ENCODE peak calls at places on chromosomes 1 and 21, in five cellular contexts. K is upper lobe of left lung, L is GM12878, J is K562, B is HepG2. A is an unnamed sample.

GRCh38 chr21:21668198-21668597 is 670.0 kb downstream of the NCAM2 start:
- ATAC-seq in B (no peak), L (no peak), K (no peak), J (no peak), A (no peak)

GRCh38 chr1:224131253-224131652 is 17.3 kb downstream of the FBXO28 start:
- ATAC-seq in J (no peak), K (no peak), L (no peak), B (no peak), A (no peak)

GRCh38 chr1:159091547-159092397 is 15.2 kb upstream of the AIM2 start:
- ATAC-seq in L (peak; percentile 21), J (no peak), K (no peak), B (no peak), A (no peak)

GRCh38 chr1:208230668-208231529 is 13.3 kb downstream of the PLXNA2 start:
- ATAC-seq in L (no peak), B (no peak), J (no peak), K (peak; percentile 11), A (peak; percentile 10)

GRCh38 chr1:20282544-20282943 is 8.1 kb upstream of the VWA5B1 start:
- ATAC-seq in J (no peak), B (no peak), K (no peak), L (no peak), A (no peak)

GRCh38 chr1:156420209-156421061 is 51.4 kb downstream of the RHBG start:
- ATAC-seq in L (peak; percentile 81), K (peak; percentile 51), B (peak; percentile 22), J (peak; percentile 6), A (no peak)

GRCh38 chr1:197920345-197921117 is 3.4 kb downstream of the LHX9 start:
- ATAC-seq in K (no peak), L (no peak), J (peak; percentile 9), B (no peak), A (no peak)

GRCh38 chr1:67827688-67828087 is 5.6 kb downstream of the GNG12 start:
- ATAC-seq in K (no peak), L (no peak), J (no peak), B (no peak), A (no peak)

GRCh38 chr1:119414950-119415349 is at the start of gene HSD3B2:
- ATAC-seq in J (no peak), K (no peak), L (no peak), B (no peak), A (no peak)

GRCh38 chr1:28256197-28256827 is 3.0 kb upstream of the SESN2 start:
- ATAC-seq in K (no peak), B (no peak), J (no peak), L (no peak), A (no peak)

GRCh38 chr1:212271823-212272498 is 13.2 kb upstream of the PPP2R5A start:
- ATAC-seq in K (no peak), J (peak; percentile 15), L (no peak), B (peak; percentile 76), A (no peak)

GRCh38 chr1:26994772-26995625 is 1.5 kb downstream of the TRNP1 start:
- ATAC-seq in B (no peak), J (no peak), L (no peak), K (no peak), A (no peak)

GRCh38 chr1:230827081-230827681 is 41.1 kb downstream of the C1orf198 start:
- ATAC-seq in L (no peak), B (peak; percentile 22), K (no peak), J (no peak), A (no peak)

GRCh38 chr1:35301674-35302392 is 33.3 kb downstream of the ZMYM4 start:
- ATAC-seq in B (no peak), K (no peak), J (no peak), L (no peak), A (no peak)

DNA sequence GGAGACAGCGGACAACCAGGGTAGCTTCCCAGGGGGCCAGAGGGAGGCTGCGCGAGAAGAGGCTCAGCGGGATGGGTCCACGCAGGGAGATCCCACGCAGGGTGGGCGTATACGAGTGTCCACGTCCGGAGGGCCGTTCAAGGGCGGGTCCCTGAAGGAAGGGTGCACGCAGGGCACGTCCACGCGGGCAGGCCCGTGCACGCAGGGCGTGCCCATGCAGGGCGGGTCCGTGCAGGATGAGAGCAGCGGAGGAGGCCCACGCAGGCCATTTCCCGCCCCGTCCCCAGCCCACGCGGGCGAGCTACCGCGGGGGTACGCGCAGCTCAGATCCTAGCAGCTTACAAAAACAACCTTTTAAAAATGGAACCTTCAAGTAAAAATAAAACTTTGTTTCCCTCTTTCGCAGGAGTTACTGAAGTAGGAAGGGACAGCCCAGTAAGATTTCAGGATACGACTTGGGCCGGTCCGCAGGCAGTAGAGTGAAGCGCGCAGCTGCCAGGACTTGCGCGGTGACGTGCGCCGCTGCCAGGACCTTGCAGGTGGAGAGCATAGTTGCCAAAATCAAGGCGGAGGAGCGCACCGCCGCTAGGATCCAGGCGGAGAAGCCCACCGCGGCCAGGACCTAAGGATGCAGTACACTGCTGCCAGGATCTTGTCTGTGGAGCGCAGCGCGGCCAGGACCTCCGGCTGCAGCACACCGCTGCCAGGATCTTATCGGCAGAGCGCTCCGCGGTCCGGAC is 416 bp upstream of the RNF187 start:
- ATAC-seq in B (peak; percentile 87), K (peak; percentile 93), J (peak; percentile 58), L (peak; percentile 81), A (peak; percentile 74)
- TF ChIP-seq POLR2AphosphoS5 in B (peak; percentile 77), K (peak; percentile 38), J (no peak), L (peak; percentile 37), A (peak; percentile 41)

GRCh38 chr1:97844552-97845089 is 76.2 kb downstream of the DPYD start:
- ATAC-seq in B (no peak), J (no peak), K (no peak), L (no peak), A (no peak)

GRCh38 chr1:97845805-97846204 is 75.0 kb downstream of the DPYD start:
- ATAC-seq in J (no peak), B (no peak), K (no peak), L (no peak), A (no peak)

GRCh38 chr1:97841369-97841768 is 79.5 kb downstream of the DPYD start:
- ATAC-seq in K (no peak), B (no peak), L (no peak), J (no peak), A (no peak)
- TF ChIP-seq EP300 in K (no peak), B (no peak), L (no peak), J (no peak), A (no peak)

GRCh38 chr1:162690672-162691434 is 58.6 kb downstream of the DDR2 start:
- ATAC-seq in J (peak; percentile 17), L (peak; percentile 46), K (peak; percentile 93), B (no peak), A (peak; percentile 92)
- TF ChIP-seq POLR2AphosphoS5 in J (no peak), L (no peak), K (no peak), B (no peak), A (peak; percentile 94)

GRCh38 chr1:111204211-111204883 is 3.9 kb upstream of the DENND2D start:
- ATAC-seq in B (no peak), K (peak; percentile 82), L (peak; percentile 70), J (no peak), A (peak; percentile 42)

GRCh38 chr1:111204923-111205723 is 4.7 kb upstream of the DENND2D start:
- ATAC-seq in L (peak; percentile 1), J (no peak), K (no peak), B (no peak), A (no peak)

GRCh38 chr1:111202707-111203623 is 2.5 kb upstream of the DENND2D start:
- ATAC-seq in B (peak; percentile 70), K (no peak), J (peak; percentile 32), L (peak; percentile 1), A (no peak)

GRCh38 chr1:111203681-111204210 is 3.3 kb upstream of the DENND2D start:
- ATAC-seq in B (no peak), L (peak; percentile 57), K (peak; percentile 80), J (no peak), A (peak; percentile 46)

DNA sequence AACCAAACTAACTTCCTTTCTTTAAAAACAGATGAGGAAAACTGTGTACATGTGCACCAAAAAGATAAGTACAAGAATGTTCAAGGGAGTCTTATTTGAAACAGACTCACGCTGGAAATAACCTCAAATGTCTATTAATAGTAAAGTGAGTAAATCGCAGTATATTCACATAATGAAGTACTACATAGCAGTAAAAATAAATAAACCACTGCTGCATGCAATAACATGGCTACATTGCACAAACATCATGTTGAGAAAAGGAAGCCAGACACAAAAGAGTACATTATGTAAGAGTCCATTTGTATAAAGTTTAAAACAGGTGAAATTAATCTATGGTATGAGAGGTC is 5.3 kb upstream of the DENND2D start:
- ATAC-seq in J (no peak), K (no peak), L (no peak), B (no peak), A (no peak)
- TF ChIP-seq EP300 in J (no peak), K (no peak), L (no peak), B (no peak), A (no peak)

DNA sequence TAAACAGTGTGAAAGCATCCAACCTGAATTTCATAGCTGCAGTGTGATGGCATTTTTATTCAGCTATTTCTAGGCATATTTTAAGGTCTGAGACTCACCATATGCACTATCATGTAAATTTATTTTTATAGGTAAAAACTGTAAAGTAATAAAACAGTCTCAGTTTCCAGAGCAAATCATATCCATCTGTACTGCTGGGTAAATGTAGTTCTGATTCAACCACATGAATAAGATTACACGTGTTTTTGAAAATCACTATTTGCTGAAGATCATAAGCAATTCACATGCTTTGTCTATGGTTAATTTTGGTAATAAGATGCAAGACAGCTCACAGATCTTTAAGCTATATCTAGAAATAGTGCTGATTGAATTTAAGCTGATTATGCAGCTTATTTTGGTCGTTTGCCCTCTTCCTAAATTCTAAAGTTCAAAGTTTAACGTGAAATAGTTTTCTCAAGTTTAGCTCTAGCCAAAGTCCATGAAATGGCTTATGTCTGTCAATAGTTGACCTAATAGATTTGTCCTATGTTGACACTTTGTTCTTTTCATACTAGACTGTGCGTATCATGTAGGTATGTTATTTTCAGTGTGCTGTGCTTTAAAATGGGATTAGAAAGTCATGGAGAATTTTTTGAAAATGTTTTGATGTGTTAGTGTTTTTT is 489.0 kb downstream of the USP25 start:
- ATAC-seq in B (peak; percentile 84), L (no peak), J (no peak), K (no peak), A (no peak)
- TF ChIP-seq POLR2AphosphoS5 in B (no peak), L (no peak), J (no peak), K (no peak), A (no peak)

GRCh38 chr1:53982034-53982761 is 35.8 kb downstream of the LDLRAD1 start:
- ATAC-seq in B (peak; percentile 90), L (no peak), J (peak; percentile 60), K (peak; percentile 79), A (peak; percentile 69)

GRCh38 chr1:53982762-53983101 is 35.3 kb downstream of the LDLRAD1 start:
- ATAC-seq in L (no peak), J (peak; percentile 43), B (no peak), K (no peak), A (no peak)

GRCh38 chr1:53984701-53985100 is 33.3 kb downstream of the LDLRAD1 start:
- ATAC-seq in J (no peak), L (no peak), B (no peak), K (no peak), A (no peak)

GRCh38 chr1:53979712-53980450 is 33.7 kb downstream of the LRRC42 start:
- ATAC-seq in K (no peak), B (peak; percentile 8), L (peak; percentile 66), J (peak; percentile 85), A (no peak)

DNA sequence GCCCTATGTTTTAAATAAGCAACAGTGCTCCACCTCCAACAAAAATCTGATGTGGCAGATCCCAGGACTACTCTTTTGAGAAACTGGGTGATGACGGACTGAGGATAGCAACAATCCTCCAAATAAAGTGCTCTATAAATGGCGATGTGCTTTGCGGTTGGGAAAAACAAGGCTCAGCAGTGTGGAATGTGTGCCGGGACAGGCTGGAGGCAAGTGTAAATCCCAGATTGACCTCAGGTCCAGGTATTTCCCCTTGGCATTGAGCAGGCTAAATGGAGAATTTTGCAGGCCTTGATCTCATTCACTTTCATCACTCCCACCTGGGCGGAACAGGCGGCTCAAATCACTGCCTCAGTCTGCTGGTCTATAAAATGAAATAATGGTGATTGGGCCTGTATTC is 35.1 kb downstream of the LRRC42 start:
- ATAC-seq in L (no peak), B (peak; percentile 76), K (no peak), J (no peak), A (peak; percentile 82)
- TF ChIP-seq EP300 in L (no peak), B (no peak), K (no peak), J (no peak), A (no peak)